ENCODE peak calls at places on chromosomes 2 and 18, in seven cellular contexts. X, V, G, Q, Y, W and N are unnamed samples.

GRCh38 chr2:205405194-205405593 is 277.1 kb upstream of the NRP2 start:
- DNase-seq in X (no peak), V (no peak), G (no peak), Q (no peak), Y (no peak), W (no peak), N (no peak)

GRCh38 chr2:2859164-2859563 is 518.5 kb downstream of the EIPR1 start:
- DNase-seq in X (no peak), V (no peak), G (no peak), Q (no peak), Y (no peak), W (no peak), N (no peak)

GRCh38 chr2:198928026-198928425 is 529.7 kb downstream of the SATB2 start:
- DNase-seq in X (no peak), V (no peak), G (no peak), Q (no peak), Y (no peak), W (no peak), N (no peak)

GRCh38 chr18:68915066-68915465 is 117.2 kb downstream of the CCDC102B start:
- DNase-seq in X (no peak), V (no peak), G (no peak), Q (no peak), Y (no peak), W (no peak), N (no peak)

GRCh38 chr2:58664523-58665155 is 423.5 kb upstream of the FANCL start:
- DNase-seq in X (no peak), V (no peak), G (peak; percentile 31), Q (no peak), Y (no peak), W (no peak), N (no peak)

GRCh38 chr2:178204987-178205386 is 10.7 kb downstream of the OSBPL6 start:
- DNase-seq in X (no peak), V (no peak), G (no peak), Q (no peak), Y (no peak), W (no peak), N (no peak)

GRCh38 chr2:226031962-226032441 is 632.5 kb downstream of the NYAP2 start:
- DNase-seq in X (no peak), V (no peak), G (no peak), Q (no peak), Y (peak; percentile 38), W (no peak), N (no peak)

GRCh38 chr18:435940-436339 is 64.6 kb downstream of the COLEC12 start:
- DNase-seq in X (no peak), V (no peak), G (no peak), Q (no peak), Y (no peak), W (no peak), N (no peak)

GRCh38 chr2:222290691-222291484 is 7.9 kb downstream of the PAX3 start:
- DNase-seq in X (no peak), V (no peak), G (no peak), Q (no peak), Y (peak; percentile 79), W (no peak), N (no peak)

GRCh38 chr2:82278409-82278808 is 1973.9 kb upstream of the LRRTM1 start:
- DNase-seq in X (no peak), V (no peak), G (no peak), Q (no peak), Y (no peak), W (no peak), N (no peak)

GRCh38 chr18:36381075-36381474 is 83.6 kb downstream of the FHOD3 start:
- DNase-seq in X (no peak), V (no peak), G (no peak), Q (no peak), Y (no peak), W (no peak), N (no peak)

GRCh38 chr18:69897397-69898108 is 50.1 kb downstream of the CD226 start:
- DNase-seq in X (no peak), V (no peak), G (no peak), Q (no peak), Y (no peak), W (no peak), N (no peak)

GRCh38 chr2:69767034-69767433 is 25.1 kb downstream of the ANXA4 start:
- DNase-seq in X (no peak), V (no peak), G (no peak), Q (no peak), Y (peak; percentile 66), W (no peak), N (no peak)

GRCh38 chr2:7692657-7693161 is 775.5 kb downstream of the RNF144A start:
- DNase-seq in X (no peak), V (no peak), G (peak; percentile 16), Q (no peak), Y (peak; percentile 95), W (no peak), N (no peak)

GRCh38 chr18:3524706-3525105 is 74.7 kb downstream of the TGIF1 start:
- DNase-seq in X (no peak), V (no peak), G (no peak), Q (no peak), Y (no peak), W (no peak), N (no peak)

GRCh38 chr2:96947949-96948348 is 38.4 kb downstream of the FAM178B start:
- DNase-seq in X (no peak), V (no peak), G (no peak), Q (no peak), Y (no peak), W (no peak), N (no peak)

GRCh38 chr2:169069341-169069740 is at the start of gene DHRS9:
- DNase-seq in X (no peak), V (no peak), G (no peak), Q (peak; percentile 90), Y (no peak), W (no peak), N (no peak)

GRCh38 chr18:36326771-36327170 is 29.3 kb downstream of the FHOD3 start:
- DNase-seq in X (no peak), V (no peak), G (no peak), Q (no peak), Y (no peak), W (no peak), N (no peak)

GRCh38 chr18:33755918-33756590 is 178.0 kb downstream of the ASXL3 start:
- DNase-seq in X (no peak), V (no peak), G (no peak), Q (peak; percentile 46), Y (peak; percentile 67), W (peak; percentile 40), N (no peak)

GRCh38 chr2:237859533-237860272 is at the start of gene RAMP1:
- DNase-seq in X (no peak), V (no peak), G (no peak), Q (peak; percentile 57), Y (peak; percentile 21), W (no peak), N (peak; percentile 62)

GRCh38 chr2:138602166-138602460 is 100.5 kb downstream of the SPOPL start:
- DNase-seq in X (no peak), V (no peak), G (peak; percentile 46), Q (no peak), Y (no peak), W (no peak), N (no peak)

GRCh38 chr2:63058742-63059433 is 8.3 kb downstream of the OTX1 start:
- DNase-seq in X (no peak), V (peak; percentile 6), G (no peak), Q (no peak), Y (no peak), W (no peak), N (no peak)

GRCh38 chr2:204325468-204325867 is 219.8 kb upstream of the PARD3B start:
- DNase-seq in X (peak; percentile 64), V (peak; percentile 30), G (peak; percentile 73), Q (peak; percentile 62), Y (peak; percentile 79), W (peak; percentile 70), N (peak; percentile 33)

GRCh38 chr18:3466872-3467271 is 16.9 kb downstream of the TGIF1 start:
- DNase-seq in X (no peak), V (no peak), G (no peak), Q (no peak), Y (no peak), W (no peak), N (no peak)

GRCh38 chr2:38590053-38590452 is 12.7 kb downstream of the HNRNPLL start:
- DNase-seq in X (no peak), V (no peak), G (no peak), Q (no peak), Y (no peak), W (no peak), N (no peak)

GRCh38 chr2:27243391-27244130 is 19.3 kb downstream of the SLC30A3 start:
- DNase-seq in X (no peak), V (no peak), G (no peak), Q (no peak), Y (no peak), W (no peak), N (no peak)

GRCh38 chr2:19690429-19690828 is 211.4 kb downstream of the TTC32 start:
- DNase-seq in X (no peak), V (no peak), G (no peak), Q (no peak), Y (no peak), W (no peak), N (no peak)

GRCh38 chr2:202079289-202079688 is 6.2 kb downstream of the KIAA2012 start:
- DNase-seq in X (no peak), V (no peak), G (no peak), Q (no peak), Y (no peak), W (no peak), N (no peak)

GRCh38 chr2:118443596-118443995 is 355.3 kb downstream of the INSIG2 start:
- DNase-seq in X (no peak), V (no peak), G (no peak), Q (peak; percentile 79), Y (peak; percentile 73), W (no peak), N (no peak)

GRCh38 chr2:151904807-151905206 is 76.6 kb upstream of the ARL5A start:
- DNase-seq in X (no peak), V (no peak), G (no peak), Q (no peak), Y (no peak), W (no peak), N (no peak)

GRCh38 chr2:4903676-4904348 is 788.4 kb upstream of the SOX11 start:
- DNase-seq in X (no peak), V (no peak), G (no peak), Q (no peak), Y (no peak), W (no peak), N (no peak)

GRCh38 chr2:174711206-174711605 is 53.1 kb downstream of the CHRNA1 start:
- DNase-seq in X (no peak), V (no peak), G (no peak), Q (no peak), Y (no peak), W (no peak), N (no peak)

GRCh38 chr2:140893685-140894084 is 1237.1 kb downstream of the LRP1B start:
- DNase-seq in X (no peak), V (no peak), G (no peak), Q (no peak), Y (peak; percentile 33), W (no peak), N (no peak)

GRCh38 chr2:15711126-15711860 is 119.6 kb downstream of the DDX1 start:
- DNase-seq in X (no peak), V (no peak), G (no peak), Q (no peak), Y (no peak), W (no peak), N (no peak)

GRCh38 chr2:205593891-205594290 is 88.4 kb upstream of the NRP2 start:
- DNase-seq in X (no peak), V (no peak), G (no peak), Q (no peak), Y (no peak), W (no peak), N (no peak)